ENCODE peak calls at places on chromosomes 5 and 9, in four cellular contexts. V is A549; X is effector memory CD4-positive, alpha-beta T cell; B is cardiac muscle cell. Q is an unnamed sample.

GRCh38 chr9:133332381-133332730 is 3.6 kb downstream of the SURF6 start:
- DNase-seq in V (no peak), X (no peak), B (no peak), Q (no peak)

GRCh38 chr9:133509179-133510083 is 15.3 kb downstream of the MYMK start:
- DNase-seq in V (no peak), X (no peak), B (peak), Q (no peak)

GRCh38 chr5:169003721-169004481 is 297.0 kb downstream of the SLIT3 start:
- DNase-seq in V (peak), X (no peak), B (peak), Q (no peak)

GRCh38 chr9:91949946-91950664 is at the start of gene ROR2:
- DNase-seq in V (peak), X (peak), B (peak), Q (no peak)

GRCh38 chr9:100099722-100100042 is 639 bp downstream of the INVS start:
- DNase-seq in V (no peak), X (no peak), B (no peak), Q (peak)

GRCh38 chr9:124000161-124000783 is 11.3 kb upstream of the LHX2 start:
- DNase-seq in V (no peak), X (no peak), B (no peak), Q (peak)

GRCh38 chr5:173598686-173599085 is 17.8 kb downstream of the BOD1 start:
- DNase-seq in V (no peak), X (no peak), B (peak), Q (no peak)

GRCh38 chr9:33781736-33782135 is 13.6 kb upstream of the PRSS3 start:
- DNase-seq in V (no peak), X (no peak), B (no peak), Q (no peak)

GRCh38 chr9:4507306-4507705 is 17.0 kb downstream of the SLC1A1 start:
- DNase-seq in V (no peak), X (no peak), B (peak), Q (no peak)

GRCh38 chr5:17402291-17403121 is 95.5 kb upstream of the TAF11L2 start:
- DNase-seq in V (no peak), X (no peak), B (no peak), Q (no peak)

GRCh38 chr5:42772265-42772993 is 15.8 kb downstream of the CCDC152 start:
- DNase-seq in V (no peak), X (no peak), B (peak), Q (no peak)

GRCh38 chr9:87594218-87594617 is 96.6 kb downstream of the DAPK1 start:
- DNase-seq in V (no peak), X (no peak), B (peak), Q (no peak)

GRCh38 chr5:164233796-164234195 is 728.4 kb downstream of the MAT2B start:
- DNase-seq in V (no peak), X (no peak), B (peak), Q (no peak)

GRCh38 chr5:138469540-138470321 is 4.5 kb downstream of the EGR1 start:
- DNase-seq in V (peak), X (peak), B (peak), Q (no peak)

GRCh38 chr9:673264-673965 is 168.1 kb upstream of the DMRT1 start:
- DNase-seq in V (no peak), X (no peak), B (no peak), Q (no peak)

GRCh38 chr9:130900701-130901497 is 4.3 kb upstream of the QRFP start:
- DNase-seq in V (no peak), X (no peak), B (no peak), Q (no peak)

GRCh38 chr9:117706421-117707150 is 2.4 kb downstream of the TLR4 start:
- DNase-seq in V (no peak), X (no peak), B (no peak), Q (no peak)

GRCh38 chr5:157516016-157516415 is 56.0 kb downstream of the NIPAL4 start:
- DNase-seq in V (peak), X (no peak), B (peak), Q (no peak)

GRCh38 chr9:12798066-12798770 is 23.4 kb downstream of the LURAP1L start:
- DNase-seq in V (no peak), X (no peak), B (no peak), Q (no peak)

GRCh38 chr9:21983509-21983908 is 10.7 kb downstream of the CDKN2A start:
- DNase-seq in V (no peak), X (no peak), B (no peak), Q (no peak)

GRCh38 chr9:113155911-113156559 is 5.2 kb downstream of the SLC31A2 start:
- DNase-seq in V (no peak), X (no peak), B (no peak), Q (no peak)

GRCh38 chr5:173039964-173040363 is 16.2 kb upstream of the CREBRF start:
- DNase-seq in V (no peak), X (no peak), B (no peak), Q (no peak)

GRCh38 chr9:129176786-129177442 is 1.1 kb downstream of the IER5L start:
- DNase-seq in V (peak), X (no peak), B (peak), Q (peak)

GRCh38 chr5:3026651-3027050 is 275.2 kb upstream of the IRX2 start:
- DNase-seq in V (no peak), X (no peak), B (no peak), Q (no peak)

GRCh38 chr9:13209498-13209897 is 70.0 kb downstream of the MPDZ start:
- DNase-seq in V (no peak), X (no peak), B (peak), Q (no peak)

GRCh38 chr5:43066231-43066798 is 26.2 kb upstream of the ANXA2R start:
- DNase-seq in V (peak), X (peak), B (peak), Q (peak)

GRCh38 chr5:6525910-6526309 is 77.3 kb downstream of the UBE2QL1 start:
- DNase-seq in V (peak), X (no peak), B (peak), Q (no peak)

GRCh38 chr9:100240512-100240911 is 112.2 kb downstream of the TEX10 start:
- DNase-seq in V (no peak), X (no peak), B (no peak), Q (no peak)

GRCh38 chr5:96023518-96023917 is 61.9 kb upstream of the ELL2 start:
- DNase-seq in V (no peak), X (no peak), B (peak), Q (no peak)

GRCh38 chr5:1012316-1012841 is 3.8 kb downstream of the NKD2 start:
- DNase-seq in V (no peak), X (no peak), B (no peak), Q (no peak)

GRCh38 chr5:175778951-175779475 is 92.4 kb upstream of the CPLX2 start:
- DNase-seq in V (peak), X (no peak), B (peak), Q (no peak)

GRCh38 chr9:89579741-89580395 is 24.9 kb upstream of the GADD45G start:
- DNase-seq in V (no peak), X (no peak), B (no peak), Q (no peak)

GRCh38 chr5:948472-949274 is 56.0 kb downstream of the TRIP13 start:
- DNase-seq in V (no peak), X (no peak), B (no peak), Q (no peak)

GRCh38 chr5:160039810-160040470 is 31.0 kb downstream of the TTC1 start:
- DNase-seq in V (no peak), X (no peak), B (peak), Q (no peak)

GRCh38 chr5:134574521-134574920 is 49.1 kb downstream of the JADE2 start:
- DNase-seq in V (no peak), X (no peak), B (no peak), Q (no peak)
- H3K27ac ChIP-seq in V (no peak), X (no peak), B (no peak), Q (no peak)

DNA sequence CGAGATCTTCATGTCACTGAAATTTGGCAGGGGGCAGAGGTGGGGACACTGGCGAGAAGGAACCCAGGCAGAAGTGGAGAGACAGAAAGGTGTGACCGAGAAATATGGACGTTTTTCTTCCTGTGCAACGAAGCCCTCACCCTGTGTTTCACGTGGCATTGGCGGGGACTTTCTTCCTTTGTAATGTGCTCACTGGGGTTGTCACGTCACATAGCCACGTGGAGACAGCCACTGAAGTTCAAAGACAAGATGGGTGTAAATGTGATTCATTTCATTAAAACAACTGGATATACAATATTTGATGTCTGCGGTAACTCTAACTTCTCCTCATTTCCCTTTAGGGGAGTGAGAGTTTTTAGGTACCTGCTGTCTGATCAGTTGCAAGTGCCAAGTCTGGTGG is 225.7 kb downstream of the FSTL4 start:
- DNase-seq in V (no peak), X (no peak), B (no peak), Q (no peak)
- H3K27ac ChIP-seq in V (no peak), X (no peak), B (no peak), Q (no peak)

GRCh38 chr5:78496373-78496772 is 136.0 kb downstream of the SCAMP1 start:
- DNase-seq in V (no peak), X (no peak), B (no peak), Q (no peak)
- H3K27ac ChIP-seq in V (no peak), X (no peak), B (peak), Q (no peak)

GRCh38 chr5:150252489-150252888 is 37.1 kb downstream of the CAMK2A start:
- DNase-seq in V (no peak), X (no peak), B (no peak), Q (no peak)
- H3K27ac ChIP-seq in V (no peak), X (no peak), B (peak), Q (no peak)

DNA sequence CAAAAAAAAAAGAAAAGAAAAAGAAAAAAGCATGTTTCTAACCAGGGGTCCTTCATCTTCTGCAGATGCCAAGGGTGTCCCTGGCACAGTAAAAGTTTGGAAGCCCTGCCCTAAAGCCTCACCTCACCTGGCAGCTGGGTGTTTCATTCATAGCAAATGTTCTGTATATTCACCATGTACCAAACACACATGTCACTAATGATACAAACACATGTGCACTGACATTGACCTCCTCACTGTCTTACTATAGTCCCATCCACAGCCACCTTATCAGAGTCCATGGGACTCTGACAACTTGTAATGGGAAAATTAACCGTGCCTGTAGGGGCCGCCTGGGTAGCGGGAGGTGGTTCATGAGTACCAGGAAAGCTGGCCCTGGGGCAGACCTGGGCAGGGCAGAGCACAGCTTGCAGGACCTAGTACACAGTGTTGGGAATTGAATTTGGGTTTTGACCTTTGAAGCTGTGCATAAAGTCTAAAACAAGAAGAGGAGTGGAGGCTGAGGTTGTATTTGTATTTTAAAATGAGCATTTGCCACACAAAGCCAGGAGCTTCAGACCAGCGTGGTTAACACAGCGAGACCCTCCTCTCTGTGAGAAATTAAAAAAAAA is 6.4 kb upstream of the MGAT4B start:
- DNase-seq in V (no peak), X (no peak), B (no peak), Q (no peak)
- H3K27ac ChIP-seq in V (no peak), X (no peak), B (no peak), Q (no peak)

GRCh38 chr9:132239999-132240859 is 78.4 kb downstream of the NTNG2 start:
- DNase-seq in V (no peak), X (no peak), B (no peak), Q (peak)

GRCh38 chr9:132240860-132241482 is 79.1 kb downstream of the NTNG2 start:
- DNase-seq in V (peak), X (peak), B (peak), Q (peak)

GRCh38 chr9:132241840-132242620 is 80.2 kb downstream of the NTNG2 start:
- DNase-seq in V (no peak), X (peak), B (peak), Q (no peak)

GRCh38 chr9:132242621-132243155 is 80.8 kb downstream of the NTNG2 start:
- DNase-seq in V (no peak), X (no peak), B (no peak), Q (no peak)

GRCh38 chr9:132241483-132241839 is 79.6 kb downstream of the NTNG2 start:
- DNase-seq in V (no peak), X (no peak), B (no peak), Q (no peak)
- H3K27ac ChIP-seq in V (peak), X (no peak), B (no peak), Q (peak)

DNA sequence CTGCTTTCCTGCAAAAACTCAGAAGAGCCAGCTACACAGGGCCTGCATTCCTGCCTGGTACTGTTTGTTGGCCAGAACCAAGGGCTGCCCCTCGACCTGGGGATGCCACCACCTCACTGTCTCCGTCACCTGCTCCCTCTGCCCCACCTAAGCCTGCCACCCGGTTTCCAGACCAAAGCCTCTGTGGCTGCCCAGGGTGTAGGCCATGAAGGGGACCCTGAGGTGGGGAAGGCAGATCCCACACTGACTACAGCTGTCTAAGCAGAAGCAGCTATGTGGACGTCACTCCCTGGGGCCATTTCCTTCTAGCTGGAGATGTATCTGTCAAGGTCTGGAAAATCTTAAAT is 35.8 kb downstream of the RASGEF1C start:
- DNase-seq in V (no peak), X (no peak), B (no peak), Q (no peak)
- H3K27ac ChIP-seq in V (no peak), X (no peak), B (no peak), Q (no peak)

DNA sequence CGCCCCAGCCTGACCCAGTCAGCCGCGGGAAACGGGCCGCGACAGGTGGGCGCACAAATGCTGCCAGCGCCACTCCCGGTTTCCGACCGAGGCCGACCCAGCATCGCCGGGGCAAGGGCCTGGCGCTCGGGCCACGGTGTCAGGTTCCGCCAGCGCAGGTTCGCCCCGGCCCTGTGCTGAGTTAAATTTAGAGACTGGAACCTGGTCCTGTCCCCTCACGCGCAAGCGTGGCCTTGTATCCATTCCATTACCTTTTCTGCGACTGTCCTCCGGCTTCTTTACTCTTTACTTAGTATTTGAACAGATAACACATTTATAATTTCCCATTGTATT is 372 bp upstream of the TRIM7 start:
- DNase-seq in V (no peak), X (no peak), B (no peak), Q (no peak)
- H3K27ac ChIP-seq in V (peak), X (no peak), B (no peak), Q (peak)

GRCh38 chr9:19480345-19480744 is 71.5 kb downstream of the ACER2 start:
- DNase-seq in V (no peak), X (no peak), B (no peak), Q (no peak)
- H3K27ac ChIP-seq in V (no peak), X (no peak), B (no peak), Q (no peak)

GRCh38 chr5:39264528-39264927 is 45.2 kb upstream of the FYB1 start:
- DNase-seq in V (no peak), X (no peak), B (no peak), Q (no peak)

GRCh38 chr5:39260095-39260494 is 40.7 kb upstream of the FYB1 start:
- DNase-seq in V (no peak), X (no peak), B (no peak), Q (no peak)

GRCh38 chr5:39267185-39267584 is 47.8 kb upstream of the FYB1 start:
- DNase-seq in V (no peak), X (no peak), B (no peak), Q (no peak)

GRCh38 chr5:39266442-39266841 is 47.1 kb upstream of the FYB1 start:
- DNase-seq in V (peak), X (no peak), B (no peak), Q (no peak)

DNA sequence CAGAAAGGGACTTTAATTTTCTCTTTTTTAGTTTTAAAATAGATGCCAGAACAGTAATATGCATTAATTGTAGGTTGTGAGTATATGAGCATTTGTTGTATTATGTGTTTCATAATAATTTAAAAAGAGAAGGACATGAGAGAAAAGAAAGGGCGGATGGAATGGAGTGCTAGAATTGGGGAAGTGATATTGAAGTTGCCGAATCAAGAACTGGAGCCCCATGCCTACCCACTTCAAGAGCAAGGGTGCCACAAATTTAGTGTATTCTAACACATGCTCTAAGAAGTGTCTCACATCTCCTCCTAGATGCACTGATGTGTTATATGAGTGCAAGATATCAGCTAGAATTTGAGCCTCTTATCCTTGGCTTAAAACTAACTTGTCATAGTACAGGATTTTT is 43.6 kb upstream of the FYB1 start:
- DNase-seq in V (no peak), X (no peak), B (no peak), Q (no peak)
- H3K27ac ChIP-seq in V (no peak), X (no peak), B (no peak), Q (no peak)

Q was measured in tibial artery.